ENCODE peak calls at places on chromosome 5, in six cellular contexts. F, T, D, Z, J and G are unnamed samples. For H3K4me1, the result is how much of the 10 kb centered on the place peaks cover.

GRCh38 chr5:178496219-178496618 is 94.0 kb downstream of the COL23A1 start:
- DNase-seq in T (no peak), F (no peak), D (no peak), Z (no peak), J (no peak), G (no peak)

GRCh38 chr5:151047814-151048425 is 27.5 kb downstream of the GPX3 start:
- DNase-seq in Z (no peak), T (peak), F (no peak), D (peak), J (peak), G (no peak)

GRCh38 chr5:60092671-60093422 is 199.3 kb upstream of the PDE4D start:
- DNase-seq in F (no peak), Z (no peak), J (no peak), D (no peak), T (no peak), G (no peak)

GRCh38 chr5:33764786-33765185 is 127.0 kb downstream of the ADAMTS12 start:
- DNase-seq in D (no peak), T (peak), Z (no peak), F (no peak), J (no peak), G (no peak)

GRCh38 chr5:44603496-44604272 is 205.1 kb upstream of the MRPS30 start:
- DNase-seq in J (peak), Z (peak), D (no peak), T (peak), F (no peak), G (no peak)

GRCh38 chr5:10590226-10591047 is 26.6 kb downstream of the ANKRD33B start:
- DNase-seq in F (no peak), T (peak), D (peak), Z (no peak), J (peak), G (no peak)

GRCh38 chr5:53249529-53249928 is 140.0 kb upstream of the MOCS2 start:
- DNase-seq in J (no peak), D (peak), F (peak), T (no peak), Z (no peak), G (no peak)

GRCh38 chr5:138900281-138900965 is 25.3 kb upstream of the LRRTM2 start:
- DNase-seq in J (no peak), T (no peak), Z (no peak), D (no peak), F (no peak), G (no peak)

GRCh38 chr5:79547982-79548381 is 34.0 kb upstream of the HOMER1 start:
- DNase-seq in Z (no peak), T (no peak), F (no peak), J (no peak), D (no peak), G (no peak)

GRCh38 chr5:168244838-168245555 is 46.4 kb upstream of the WWC1 start:
- DNase-seq in Z (no peak), F (no peak), D (no peak), T (no peak), J (no peak), G (no peak)

GRCh38 chr5:124261133-124261532 is 485.3 kb downstream of the ZNF608 start:
- DNase-seq in T (no peak), F (no peak), J (no peak), Z (no peak), D (no peak), G (no peak)

GRCh38 chr5:178989311-178989710 is 5.8 kb downstream of the GRM6 start:
- DNase-seq in Z (no peak), T (no peak), J (no peak), F (no peak), D (no peak), G (no peak)

GRCh38 chr5:156670615-156671014 is 179.5 kb upstream of the PPP1R2B start:
- DNase-seq in J (no peak), T (no peak), F (no peak), Z (no peak), D (no peak), G (no peak)

GRCh38 chr5:125058185-125058826 is 311.9 kb upstream of the ZNF608 start:
- DNase-seq in T (no peak), D (peak), F (no peak), J (no peak), Z (no peak), G (no peak)

GRCh38 chr5:83145241-83145640 is 67.9 kb downstream of the XRCC4 start:
- DNase-seq in T (no peak), Z (no peak), F (no peak), D (no peak), J (no peak), G (no peak)

GRCh38 chr5:73960426-73960825 is 334.4 kb downstream of the ARHGEF28 start:
- DNase-seq in J (no peak), F (no peak), D (no peak), T (no peak), Z (no peak), G (no peak)

GRCh38 chr5:80406980-80407734 is 707 bp upstream of the ZFYVE16 start:
- DNase-seq in T (no peak), F (peak), D (no peak), J (no peak), Z (no peak), G (no peak)

GRCh38 chr5:74016373-74016772 is 390.4 kb downstream of the ARHGEF28 start:
- DNase-seq in J (peak), D (no peak), T (peak), Z (peak), F (no peak), G (no peak)

GRCh38 chr5:94153736-94154450 is 412.5 kb upstream of the POU5F2 start:
- DNase-seq in T (no peak), Z (no peak), F (no peak), J (no peak), D (no peak), G (no peak)

GRCh38 chr5:178453224-178453623 is 137.0 kb downstream of the COL23A1 start:
- DNase-seq in T (no peak), Z (no peak), J (no peak), D (no peak), F (no peak), G (peak)

GRCh38 chr5:68303754-68304420 is 88.3 kb downstream of the PIK3R1 start:
- DNase-seq in F (no peak), J (no peak), D (no peak), Z (no peak), T (no peak), G (peak)

GRCh38 chr5:151924564-151925395 is at the start of gene GLRA1:
- DNase-seq in D (peak), J (peak), Z (no peak), T (peak), F (no peak), G (peak)

GRCh38 chr5:134524826-134525686 is at the start of gene JADE2:
- DNase-seq in D (peak), T (peak), Z (no peak), F (peak), J (peak), G (peak)

GRCh38 chr5:15452780-15453179 is 47.2 kb upstream of the FBXL7 start:
- DNase-seq in Z (no peak), D (no peak), J (no peak), T (no peak), F (no peak), G (no peak)

DNA sequence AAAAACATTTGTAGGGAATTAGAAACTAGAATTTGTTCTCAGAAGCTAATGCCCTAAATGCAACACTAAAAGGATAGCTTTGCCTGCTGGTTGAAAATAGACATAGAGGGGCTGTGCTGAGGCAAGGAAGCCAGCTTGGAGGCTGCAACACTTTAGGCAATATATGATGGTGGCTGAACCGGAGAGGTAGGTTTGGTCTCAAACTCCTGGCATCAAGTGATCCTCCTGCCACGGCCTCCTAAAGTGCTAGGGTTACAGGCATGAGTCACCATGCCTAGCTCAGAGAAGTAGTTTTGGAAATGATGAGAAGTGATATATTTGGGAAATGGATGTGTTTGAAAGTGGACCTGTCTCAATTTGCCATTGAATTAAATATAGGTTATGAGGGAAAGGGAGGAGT is 10.1 kb downstream of the DUSP1 start:
- DNase-seq in Z (no peak), T (no peak), J (no peak), D (no peak), F (no peak), G (no peak)
- H3K4me1 ChIP-seq in Z (under half), T (under half), J (under half), D (under half), F (under half), G (under half)

DNA sequence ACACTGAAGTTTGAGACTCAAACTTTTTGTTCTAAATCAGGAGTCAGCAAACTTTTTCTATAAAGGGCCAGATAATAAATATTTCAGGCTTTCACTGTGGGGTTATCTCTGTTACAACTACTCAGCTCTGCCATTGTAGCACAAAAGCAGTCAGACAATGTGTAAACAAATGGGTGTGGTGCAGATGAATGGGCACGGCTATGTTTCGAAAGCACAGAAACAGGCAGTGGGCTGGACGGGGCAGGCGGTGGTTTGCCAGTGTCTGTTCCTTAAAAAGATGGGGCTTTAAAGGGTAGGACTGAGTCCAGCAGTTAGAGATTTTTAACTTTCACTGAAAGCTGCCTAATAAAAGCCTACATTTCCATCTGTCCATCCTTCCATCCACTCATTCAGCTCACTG is 48.9 kb downstream of the PFDN1 start:
- DNase-seq in J (no peak), F (no peak), T (no peak), Z (no peak), D (no peak), G (peak)
- TF ChIP-seq POLR2AphosphoS5 in J (no peak), F (no peak), T (no peak), Z (no peak), D (no peak), G (peak)

DNA sequence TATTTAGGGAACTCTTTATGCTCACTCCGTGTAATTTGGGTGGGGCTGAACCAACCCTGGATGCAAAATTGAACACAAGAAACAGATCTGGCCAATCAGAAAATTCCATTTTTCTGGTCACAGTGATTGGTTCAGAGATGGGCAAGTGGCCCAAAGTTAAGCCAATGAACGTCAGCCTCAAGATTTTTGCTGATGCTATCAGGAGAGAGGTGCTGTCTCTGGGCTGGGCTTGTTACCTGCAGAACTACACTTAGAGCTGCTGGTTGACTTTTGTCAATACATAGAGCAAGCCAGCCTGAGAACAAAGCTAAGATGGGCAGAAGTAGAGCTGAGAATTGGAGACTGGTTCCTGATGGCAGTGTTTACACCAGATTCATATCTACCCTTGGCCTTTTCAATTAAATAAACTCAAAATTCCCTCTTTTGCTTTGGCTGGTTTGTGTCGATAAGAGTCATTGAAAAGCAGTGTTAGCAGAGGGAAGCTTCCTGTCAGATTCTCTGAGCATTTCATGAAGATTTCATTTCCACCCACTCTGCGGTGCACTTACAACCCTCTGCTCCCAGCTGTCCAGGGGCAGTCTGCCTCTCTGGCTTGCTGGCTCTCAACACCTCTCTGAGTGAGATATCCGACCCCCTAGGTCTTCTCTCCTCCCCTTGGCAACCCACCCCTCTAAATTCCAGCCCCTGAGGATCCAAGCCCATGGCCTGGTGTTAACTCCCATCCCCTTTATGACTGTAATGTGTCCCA is 64.5 kb upstream of the PPARGC1B start:
- DNase-seq in D (no peak), J (no peak), T (no peak), Z (no peak), F (no peak), G (no peak)
- H3K4me1 ChIP-seq in D (under half), J (under half), T (under half), Z (under half), F (under half), G (under half)

GRCh38 chr5:113050606-113051391 is 74.2 kb downstream of the DCP2 start:
- DNase-seq in D (no peak), T (no peak), J (no peak), Z (no peak), F (no peak), G (no peak)
- TF ChIP-seq POLR2AphosphoS5 in D (no peak), T (no peak), J (no peak), Z (no peak), F (no peak), G (no peak)

GRCh38 chr5:106258591-106259125 is 1412.1 kb downstream of the EFNA5 start:
- DNase-seq in T (no peak), D (no peak), J (no peak), Z (peak), F (no peak), G (no peak)

GRCh38 chr5:106267256-106267655 is 1403.5 kb downstream of the EFNA5 start:
- DNase-seq in Z (no peak), F (no peak), D (no peak), T (no peak), J (no peak), G (no peak)

DNA sequence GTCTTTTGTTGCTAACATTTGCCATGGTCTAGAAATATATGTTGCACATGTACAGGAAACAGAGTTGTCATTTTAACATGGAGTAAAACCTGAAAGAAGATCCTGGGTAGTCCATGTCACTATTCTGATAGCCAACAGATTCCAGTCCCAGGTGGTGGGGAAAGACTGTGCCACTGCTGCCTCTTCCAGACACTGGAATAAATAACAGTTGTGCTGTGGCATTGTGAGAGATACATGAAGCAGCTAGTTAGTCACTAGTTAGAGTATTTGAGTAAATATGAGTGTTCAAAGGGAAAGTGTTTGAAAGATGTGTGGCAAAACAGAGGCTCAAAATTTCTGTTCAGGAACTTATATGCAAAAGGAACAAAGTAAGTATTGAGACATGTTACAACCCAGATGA is 1408.3 kb downstream of the EFNA5 start:
- DNase-seq in J (no peak), Z (no peak), D (no peak), T (no peak), F (no peak), G (no peak)
- H3K4me1 ChIP-seq in J (under half), Z (under half), D (under half), T (under half), F (under half), G (under half)

DNA sequence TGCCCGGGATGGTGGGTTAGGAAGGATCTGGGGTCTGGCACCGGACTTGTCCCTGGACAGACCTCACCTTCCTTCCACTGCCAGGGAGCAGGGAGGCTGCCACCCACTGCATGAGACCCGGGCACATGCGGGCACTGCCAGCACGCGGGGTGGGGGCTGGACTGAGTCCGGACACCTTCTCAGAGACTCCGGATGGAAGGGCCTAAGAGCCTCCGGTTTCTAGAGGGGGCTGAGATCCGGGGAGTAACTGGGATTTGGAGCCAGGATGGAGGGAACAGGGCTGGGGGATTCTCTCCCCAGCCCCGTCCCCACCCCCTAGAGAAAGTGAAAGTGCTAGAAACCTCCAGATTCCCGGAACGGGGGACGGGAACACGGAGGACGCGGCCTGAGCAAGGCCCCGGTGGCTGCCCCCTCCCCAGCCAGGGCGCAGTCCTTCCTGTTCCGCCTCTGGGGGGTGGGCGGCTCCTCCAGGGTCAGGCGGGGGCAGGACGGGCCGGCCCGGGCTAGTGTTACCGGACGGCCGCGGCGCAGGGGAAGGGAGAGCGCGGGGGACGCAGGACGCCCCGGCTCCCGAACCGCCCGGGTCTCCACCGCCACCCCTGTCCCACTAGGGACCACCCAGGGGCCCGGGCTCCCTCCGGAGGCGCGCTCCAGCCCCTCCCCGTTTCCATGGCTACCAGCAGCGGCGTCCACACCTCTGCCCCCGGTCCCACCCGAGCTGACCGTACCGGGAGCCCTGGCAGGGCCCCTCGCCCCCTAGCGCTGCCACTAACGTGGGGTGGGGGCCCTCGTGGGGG is 735 bp downstream of the SLC12A7 start:
- DNase-seq in J (no peak), F (no peak), D (peak), T (peak), Z (no peak), G (no peak)
- TF ChIP-seq POLR2AphosphoS5 in J (no peak), F (no peak), D (no peak), T (no peak), Z (no peak), G (no peak)

GRCh38 chr5:172909931-172910502 is 49.2 kb upstream of the RPL26L1 start:
- DNase-seq in Z (no peak), T (no peak), J (no peak), D (no peak), F (peak), G (no peak)
- H3K4me1 ChIP-seq in Z (under half), T (under half), J (under half), D (under half), F (under half), G (under half)